ENCODE peak calls at places on chromosomes 2 and 18, in seven cellular contexts. W is neuronal stem cell, O is mesenchymal stem cell, C is mesendoderm, Y is IMR-90, H is H1, D is trophoblast cell. E is an unnamed sample.

GRCh38 chr18:71237636-71238035 is 948.8 kb downstream of the SOCS6 start:
- DNase-seq in D (no peak), O (no peak), C (no peak), Y (no peak), W (no peak), H (no peak), E (no peak)

GRCh38 chr2:113117594-113118262 is 9.7 kb upstream of the IL1RN start:
- DNase-seq in W (no peak), Y (peak; percentile 65), H (no peak), C (no peak), D (peak; percentile 61), O (no peak), E (no peak)

GRCh38 chr2:140797718-140798117 is 1333.1 kb downstream of the LRP1B start:
- DNase-seq in D (peak; percentile 2), H (no peak), W (no peak), C (no peak), Y (no peak), O (no peak), E (no peak)

GRCh38 chr2:232927041-232927792 is 57.2 kb downstream of the SNORC start:
- DNase-seq in C (no peak), H (no peak), Y (no peak), D (no peak), W (no peak), O (no peak), E (no peak)

GRCh38 chr18:49898421-49898820 is 85.1 kb upstream of the ACAA2 start:
- DNase-seq in H (no peak), D (peak; percentile 91), Y (peak; percentile 69), O (peak; percentile 82), C (peak; percentile 75), W (peak; percentile 86), E (peak; percentile 50)

GRCh38 chr2:56299166-56299806 is 115.5 kb downstream of the CCDC85A start:
- DNase-seq in O (no peak), W (no peak), D (peak; percentile 54), Y (no peak), H (no peak), C (no peak), E (no peak)

GRCh38 chr2:215505044-215505786 is 69.3 kb upstream of the FN1 start:
- DNase-seq in H (no peak), W (no peak), Y (peak; percentile 89), C (peak; percentile 47), O (peak; percentile 41), D (no peak), E (no peak)

GRCh38 chr2:139469985-139470384 is 689.8 kb upstream of the NXPH2 start:
- DNase-seq in O (no peak), W (no peak), Y (no peak), D (no peak), C (no peak), H (no peak), E (no peak)

GRCh38 chr2:241559489-241560180 is 1.1 kb downstream of the BOK start:
- DNase-seq in D (peak; percentile 71), Y (peak; percentile 48), W (no peak), C (peak; percentile 57), O (no peak), H (no peak), E (peak; percentile 57)

GRCh38 chr2:205984381-205984780 is 101.6 kb downstream of the INO80D start:
- DNase-seq in Y (no peak), O (no peak), W (no peak), D (no peak), H (no peak), C (no peak), E (no peak)

GRCh38 chr2:39631715-39632114 is 34.0 kb upstream of the TMEM178A start:
- DNase-seq in O (peak; percentile 90), W (no peak), H (no peak), C (no peak), Y (peak; percentile 98), D (peak; percentile 25), E (no peak)

GRCh38 chr2:140650825-140651224 is 1480.0 kb downstream of the LRP1B start:
- DNase-seq in C (no peak), Y (peak; percentile 44), O (peak; percentile 31), H (no peak), W (no peak), D (no peak), E (no peak)

GRCh38 chr2:236601306-236602202 is 31.9 kb downstream of the ACKR3 start:
- DNase-seq in D (peak; percentile 100), Y (no peak), C (peak; percentile 25), W (no peak), O (no peak), H (no peak), E (no peak)

GRCh38 chr2:36456227-36456788 is 100.7 kb downstream of the CRIM1 start:
- DNase-seq in Y (peak; percentile 81), D (peak; percentile 44), C (no peak), H (no peak), W (no peak), O (peak; percentile 90), E (no peak)

GRCh38 chr2:86468162-86469033 is 27.2 kb downstream of the KDM3A start:
- DNase-seq in C (no peak), O (no peak), Y (no peak), D (no peak), W (no peak), H (no peak), E (no peak)

GRCh38 chr2:27086722-27087446 is at the start of gene KHK:
- DNase-seq in O (peak; percentile 34), C (no peak), D (peak; percentile 21), W (no peak), H (no peak), Y (no peak), E (no peak)

GRCh38 chr2:174325932-174326879 is 8.5 kb upstream of the SP9 start:
- DNase-seq in O (peak; percentile 69), Y (peak; percentile 28), D (peak; percentile 51), W (peak; percentile 41), H (no peak), C (peak; percentile 74), E (peak; percentile 57)

GRCh38 chr2:6656633-6657032 is 209.1 kb downstream of the CMPK2 start:
- DNase-seq in O (no peak), D (no peak), Y (no peak), H (no peak), C (no peak), W (no peak), E (no peak)

GRCh38 chr18:59987102-59987501 is 87.3 kb downstream of the PMAIP1 start:
- DNase-seq in C (no peak), Y (no peak), O (no peak), D (no peak), W (no peak), H (no peak), E (no peak)

GRCh38 chr2:157473585-157473984 is 29.7 kb upstream of the CYTIP start:
- DNase-seq in C (no peak), Y (no peak), H (no peak), D (peak; percentile 24), O (no peak), W (no peak), E (no peak)

GRCh38 chr2:231199219-231199618 is 788 bp downstream of the ARMC9 start:
- DNase-seq in Y (peak; percentile 52), D (no peak), H (no peak), C (no peak), W (no peak), O (peak; percentile 60), E (no peak)

GRCh38 chr2:193695367-193695766 is 1500.6 kb upstream of the TMEFF2 start:
- DNase-seq in Y (no peak), H (no peak), D (peak; percentile 47), O (peak; percentile 12), C (peak; percentile 13), W (no peak), E (no peak)

GRCh38 chr2:203070615-203071547 is 56.2 kb downstream of the NBEAL1 start:
- DNase-seq in W (no peak), O (peak; percentile 34), D (no peak), Y (no peak), C (no peak), H (no peak), E (no peak)

GRCh38 chr2:235433860-235434259 is 60.0 kb upstream of the AGAP1 start:
- DNase-seq in Y (peak; percentile 15), C (no peak), H (no peak), O (no peak), W (no peak), D (no peak), E (no peak)

GRCh38 chr2:96540136-96540535 is 3.6 kb downstream of the ARID5A start:
- DNase-seq in C (peak; percentile 30), W (no peak), H (no peak), O (no peak), D (peak; percentile 75), Y (peak; percentile 59), E (no peak)

GRCh38 chr2:241967745-241968144 is 98.2 kb downstream of the RTP5 start:
- DNase-seq in Y (no peak), O (no peak), D (no peak), H (no peak), W (no peak), C (no peak), E (no peak)

DNA sequence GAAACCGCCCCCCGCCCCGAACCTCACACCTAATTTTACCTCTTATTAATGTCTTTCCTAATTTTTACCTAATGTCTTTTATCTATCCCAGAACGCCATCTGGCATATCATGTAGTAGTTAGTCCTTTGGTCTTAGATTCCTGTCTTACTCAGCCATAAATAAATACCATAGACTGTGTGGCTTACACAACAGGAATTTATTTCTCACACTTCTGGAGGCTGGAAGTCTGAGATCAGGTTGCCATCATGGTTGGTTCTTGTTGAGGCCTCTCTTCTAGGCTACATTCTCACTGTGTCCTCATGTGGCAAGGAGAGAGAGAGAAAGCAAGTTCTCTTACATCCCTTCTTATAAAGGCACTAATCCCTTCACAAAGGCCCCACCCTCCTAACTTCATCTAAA is 46.8 kb downstream of the RHBDD1 start:
- DNase-seq in O (no peak), D (peak; percentile 30), W (no peak), Y (peak; percentile 26), C (no peak), H (no peak), E (no peak)
- H2BK5ac ChIP-seq in O (no peak overlapping the region), D (no peak overlapping the region), W (no peak overlapping the region), Y (no peak overlapping the region), C (no peak overlapping the region), H (no peak overlapping the region), E (no peak overlapping the region)

GRCh38 chr2:128788636-128789220 is 470.1 kb upstream of the HS6ST1 start:
- DNase-seq in H (no peak), O (no peak), Y (no peak), W (no peak), C (no peak), D (no peak), E (peak; percentile 12)
- H4K8ac ChIP-seq in H (no peak overlapping the region), O (no peak overlapping the region), Y (no peak overlapping the region), W (no peak overlapping the region), C (no peak overlapping the region), D (no peak overlapping the region), E (no peak overlapping the region)

GRCh38 chr2:43131890-43132522 is 94.4 kb downstream of the ZFP36L2 start:
- DNase-seq in O (no peak), D (peak; percentile 28), C (no peak), W (no peak), H (no peak), Y (no peak), E (no peak)
- H3K4me1 ChIP-seq in O (peaks cover 29% of the 10 kb centered on the region), D (peaks cover 24% of the 10 kb centered on the region), C (peaks cover 1% of the 10 kb centered on the region), W (peaks cover 26% of the 10 kb centered on the region), H (peaks cover 6% of the 10 kb centered on the region), Y (peaks cover 16% of the 10 kb centered on the region), E (peaks cover 2% of the 10 kb centered on the region)

DNA sequence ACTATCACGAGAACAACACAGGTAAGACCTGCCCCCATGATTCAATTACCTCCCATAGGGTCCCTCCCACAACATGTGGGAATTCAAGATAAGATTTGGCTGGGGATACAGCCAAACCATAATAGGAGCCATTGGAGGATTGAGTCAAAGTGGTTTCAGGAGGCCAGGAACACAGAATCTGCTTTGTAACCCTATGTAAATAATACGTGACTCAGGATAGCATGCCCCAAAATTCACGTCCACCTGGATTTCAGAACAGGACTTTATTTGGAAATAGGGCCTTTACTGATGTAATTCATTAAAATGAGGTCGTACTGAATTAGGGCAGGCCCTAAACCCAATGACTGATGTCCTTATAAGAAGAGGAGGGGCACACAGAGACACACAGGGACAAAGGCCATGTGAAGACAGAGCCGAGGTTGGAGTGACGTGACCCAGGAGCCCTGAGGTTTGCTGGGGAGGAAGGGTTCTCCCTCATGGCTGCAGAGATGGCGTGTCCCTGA is 16.0 kb upstream of the CNDP2 start:
- DNase-seq in C (no peak), W (no peak), O (no peak), D (no peak), Y (no peak), H (no peak), E (no peak)
- H2BK5ac ChIP-seq in C (no peak overlapping the region), W (no peak overlapping the region), O (no peak overlapping the region), D (no peak overlapping the region), Y (no peak overlapping the region), H (no peak overlapping the region), E (no peak overlapping the region)